ENCODE peak calls at places on chromosome 7, in four cellular contexts. B is HepG2, Q is stomach, K is sigmoid colon. R is an unnamed sample.

GRCh38 chr7:150755473-150756099 is 18.4 kb downstream of the GIMAP5 start:
- DNase-seq in K (no peak), Q (no peak), B (no peak), R (no peak)

GRCh38 chr7:4270268-4270667 is 411.8 kb upstream of the FOXK1 start:
- DNase-seq in K (no peak), B (no peak), Q (no peak), R (no peak)

GRCh38 chr7:23106801-23107713 is 1.5 kb downstream of the KLHL7 start:
- DNase-seq in K (no peak), B (no peak), Q (no peak), R (no peak)

GRCh38 chr7:70415179-70415972 is 716.6 kb upstream of the GALNT17 start:
- DNase-seq in K (no peak), Q (no peak), B (no peak), R (no peak)

GRCh38 chr7:89757910-89758309 is 396.4 kb upstream of the STEAP1 start:
- DNase-seq in K (no peak), B (no peak), Q (no peak), R (no peak)

GRCh38 chr7:78141533-78142281 is 343.1 kb downstream of the PHTF2 start:
- DNase-seq in K (no peak), B (no peak), Q (no peak), R (no peak)

GRCh38 chr7:26675143-26675887 is 189.1 kb downstream of the SKAP2 start:
- DNase-seq in Q (no peak), K (no peak), B (no peak), R (no peak)

GRCh38 chr7:44062180-44062902 is 3.0 kb downstream of the PGAM2 start:
- DNase-seq in K (peak), Q (no peak), B (no peak), R (peak)

GRCh38 chr7:26100940-26101339 is 51.1 kb upstream of the NFE2L3 start:
- DNase-seq in Q (no peak), K (no peak), B (no peak), R (peak)

GRCh38 chr7:111803015-111803758 is 240.9 kb upstream of the IMMP2L start:
- DNase-seq in Q (no peak), K (no peak), B (peak), R (no peak)

GRCh38 chr7:81285142-81285871 is 366.5 kb upstream of the SEMA3C start:
- DNase-seq in B (no peak), Q (no peak), K (no peak), R (no peak)

GRCh38 chr7:55148992-55149391 is 130.2 kb downstream of the EGFR start:
- DNase-seq in B (no peak), Q (no peak), K (no peak), R (no peak)

GRCh38 chr7:148264933-148265557 is 325.5 kb upstream of the C7orf33 start:
- DNase-seq in Q (no peak), K (no peak), B (peak), R (no peak)

GRCh38 chr7:26614503-26614902 is 249.9 kb downstream of the SKAP2 start:
- DNase-seq in Q (no peak), K (no peak), B (no peak), R (no peak)

GRCh38 chr7:64874562-64875250 is 28.4 kb upstream of the ZNF273 start:
- DNase-seq in Q (peak), B (no peak), K (no peak), R (peak)

GRCh38 chr7:36971515-36972139 is 247.3 kb upstream of the AOAH start:
- DNase-seq in B (peak), K (no peak), Q (peak), R (no peak)

DNA sequence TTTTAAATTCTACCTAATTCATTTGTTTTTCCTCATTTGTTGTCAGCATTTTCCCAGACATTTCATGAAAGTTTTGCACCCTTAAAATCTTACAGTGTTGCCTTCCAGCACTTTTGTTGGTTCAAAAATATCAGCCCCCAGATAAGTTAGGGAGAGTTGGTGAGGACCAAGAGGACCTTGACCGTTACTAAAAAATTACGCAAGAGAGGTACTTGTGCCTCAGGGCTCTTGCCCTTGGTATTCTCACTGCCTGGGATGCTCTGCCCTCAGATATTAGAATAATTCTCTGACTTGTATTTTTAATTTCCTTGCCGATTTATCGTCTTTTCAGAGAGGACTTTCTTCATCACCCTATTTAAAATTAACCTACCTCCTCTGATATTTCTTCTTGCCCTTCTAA is 3.5 kb upstream of the AKR1B15 start:
- DNase-seq in Q (no peak), K (no peak), B (no peak), R (no peak)
- TF ChIP-seq POLR2AphosphoS5 in Q (no peak), K (no peak), B (no peak), R (no peak)

GRCh38 chr7:76342222-76342621 is 16.6 kb downstream of the YWHAG start:
- DNase-seq in Q (no peak), K (peak), B (no peak), R (no peak)

GRCh38 chr7:76340617-76341131 is 18.1 kb downstream of the YWHAG start:
- DNase-seq in K (peak), Q (no peak), B (no peak), R (no peak)

GRCh38 chr7:76346097-76346496 is 12.7 kb downstream of the YWHAG start:
- DNase-seq in K (peak), Q (peak), B (no peak), R (peak)

GRCh38 chr7:76343931-76344321 is 14.9 kb downstream of the YWHAG start:
- DNase-seq in K (peak), Q (no peak), B (peak), R (no peak)

GRCh38 chr7:76343294-76343930 is 15.4 kb downstream of the YWHAG start:
- DNase-seq in Q (no peak), B (no peak), K (peak), R (no peak)
- H3K27ac ChIP-seq in Q (no peak), B (peak), K (no peak), R (no peak)

DNA sequence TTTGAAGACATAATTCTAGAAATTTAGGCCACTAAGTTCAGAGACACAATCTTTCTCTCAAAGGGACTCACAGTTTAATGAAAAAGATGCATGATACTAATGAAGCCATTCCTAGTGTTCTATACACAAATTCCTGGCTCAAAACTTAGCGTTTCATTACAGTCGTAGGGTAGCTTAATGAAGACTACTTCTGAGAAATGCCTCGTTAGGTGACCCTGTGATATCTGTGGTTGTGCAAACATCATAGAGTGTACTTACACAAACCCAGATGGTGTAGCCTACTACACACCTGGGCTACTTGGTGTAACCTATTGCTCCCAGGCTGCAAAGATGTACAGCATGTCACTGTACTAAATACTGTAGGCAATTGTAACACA is 488 bp upstream of the CHCHD3 start:
- DNase-seq in K (no peak), Q (no peak), B (no peak), R (no peak)
- H3K4me3 ChIP-seq in K (peak), Q (peak), B (peak), R (peak)

DNA sequence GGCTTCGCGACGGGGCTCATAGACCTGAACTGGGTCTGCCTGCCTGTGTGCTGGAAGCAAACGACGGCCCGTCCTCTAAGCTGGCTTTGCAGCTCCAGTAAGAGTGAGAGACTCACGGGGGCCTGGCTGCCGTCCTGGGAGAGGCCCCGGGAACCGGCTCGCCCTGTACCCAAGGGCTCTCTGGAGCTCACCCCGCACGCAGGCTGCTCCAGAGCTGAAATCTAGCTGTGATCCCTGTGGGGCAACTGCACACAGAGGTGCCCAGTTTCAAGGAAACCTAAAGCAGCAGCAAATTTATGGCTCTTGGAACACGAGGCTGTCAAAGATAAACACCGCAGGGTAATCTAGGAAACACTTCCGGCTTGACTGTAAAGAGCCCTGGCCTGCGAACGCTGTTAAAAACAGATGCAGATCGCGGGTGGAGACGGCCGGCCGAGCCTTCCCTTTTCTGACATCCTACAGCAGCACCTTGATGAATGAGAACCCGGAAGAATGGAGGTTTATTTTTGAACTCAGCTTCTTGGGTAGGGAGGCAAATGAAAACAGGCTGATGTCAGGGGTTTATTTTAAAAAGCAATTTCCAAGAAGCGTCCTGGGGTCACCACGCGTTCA is 29.4 kb downstream of the AMZ1 start:
- DNase-seq in B (no peak), Q (peak), K (peak), R (peak)
- TF ChIP-seq POLR2AphosphoS5 in B (no peak), Q (no peak), K (peak), R (peak)

GRCh38 chr7:32500922-32501341 is 5.6 kb downstream of the AVL9 start:
- DNase-seq in Q (no peak), B (no peak), K (no peak), R (no peak)
- H3K27ac ChIP-seq in Q (no peak), B (peak), K (no peak), R (peak)